ENCODE peak calls at places on chromosomes 16 and 17, in nine cellular contexts. C is aorta; Y is left ventricle myocardium inferior; Q is naive thymus-derived CD4-positive, alpha-beta T cell; P is CD8-positive, alpha-beta memory T cell; L is psoas muscle; Z is stomach; V is IMR-90; T is Caco-2. U is an unnamed sample. For H3K4me1 and H3K36me3, the result is how much of the 10 kb centered on the place peaks cover.

GRCh38 chr17:7557825-7558543 is 566 bp upstream of the TNFSF13 start:
- DNase-seq in C (peak), Y (peak), Q (no peak), P (no peak), L (peak), Z (peak), V (peak), T (no peak), U (peak)

GRCh38 chr17:53134546-53134945 is 688.2 kb upstream of the KIF2B start:
- DNase-seq in C (no peak), Y (no peak), Q (no peak), P (no peak), L (no peak), Z (no peak), V (no peak), T (no peak), U (no peak)

GRCh38 chr17:42051645-42052044 is 1.2 kb upstream of the C17orf113 start:
- DNase-seq in C (no peak), Y (no peak), Q (no peak), P (no peak), L (no peak), Z (no peak), V (no peak), T (no peak), U (no peak)

GRCh38 chr17:20896153-20896649 is 146.6 kb downstream of the USP22 start:
- DNase-seq in C (no peak), Y (no peak), Q (no peak), P (peak), L (peak), Z (peak), V (peak), T (no peak), U (peak)

GRCh38 chr16:1022466-1022865 is 40.9 kb downstream of the SOX8 start:
- DNase-seq in C (no peak), Y (no peak), Q (no peak), P (no peak), L (no peak), Z (no peak), V (no peak), T (no peak), U (no peak)

GRCh38 chr17:64706224-64707076 is 44.3 kb upstream of the SMURF2 start:
- DNase-seq in C (no peak), Y (no peak), Q (no peak), P (no peak), L (no peak), Z (no peak), V (no peak), T (no peak), U (no peak)

GRCh38 chr16:89037261-89038152 is 56.1 kb upstream of the ACSF3 start:
- DNase-seq in C (peak), Y (no peak), Q (peak), P (no peak), L (no peak), Z (no peak), V (peak), T (peak), U (no peak)

GRCh38 chr16:69840975-69841374 is 78.8 kb downstream of the WWP2 start:
- DNase-seq in C (no peak), Y (no peak), Q (no peak), P (no peak), L (no peak), Z (peak), V (no peak), T (no peak), U (no peak)

GRCh38 chr17:75344664-75345063 is 55.4 kb upstream of the SLC25A19 start:
- DNase-seq in C (no peak), Y (no peak), Q (no peak), P (no peak), L (no peak), Z (no peak), V (peak), T (no peak), U (no peak)

GRCh38 chr17:59329558-59330313 is 1.7 kb upstream of the YPEL2 start:
- DNase-seq in C (peak), Y (peak), Q (peak), P (peak), L (peak), Z (peak), V (peak), T (peak), U (peak)

GRCh38 chr17:77889135-77889505 is 69.4 kb upstream of the TNRC6C start:
- DNase-seq in C (peak), Y (no peak), Q (no peak), P (no peak), L (no peak), Z (no peak), V (no peak), T (no peak), U (no peak)

GRCh38 chr17:17440938-17441730 is 35.7 kb upstream of the MED9 start:
- DNase-seq in C (no peak), Y (no peak), Q (no peak), P (no peak), L (no peak), Z (no peak), V (no peak), T (no peak), U (no peak)

GRCh38 chr16:8194795-8195194 is 395.5 kb downstream of the TMEM114 start:
- DNase-seq in C (no peak), Y (no peak), Q (no peak), P (no peak), L (no peak), Z (no peak), V (no peak), T (peak), U (no peak)

GRCh38 chr17:35981908-35982330 is 622 bp upstream of the CCL16 start:
- DNase-seq in C (no peak), Y (no peak), Q (no peak), P (no peak), L (no peak), Z (no peak), V (no peak), T (peak), U (no peak)

GRCh38 chr17:77085916-77086432 is 54.8 kb upstream of the SEC14L1 start:
- DNase-seq in C (no peak), Y (no peak), Q (no peak), P (no peak), L (no peak), Z (no peak), V (no peak), T (no peak), U (no peak)

GRCh38 chr16:24463196-24463945 is 76.0 kb upstream of the RBBP6 start:
- DNase-seq in C (no peak), Y (no peak), Q (no peak), P (no peak), L (no peak), Z (no peak), V (no peak), T (no peak), U (no peak)

GRCh38 chr17:20948984-20949777 is 93.6 kb downstream of the USP22 start:
- DNase-seq in C (no peak), Y (no peak), Q (no peak), P (no peak), L (no peak), Z (no peak), V (no peak), T (no peak), U (no peak)

GRCh38 chr16:27317320-27317719 is 3.5 kb downstream of the IL4R start:
- DNase-seq in C (no peak), Y (no peak), Q (no peak), P (no peak), L (no peak), Z (no peak), V (no peak), T (no peak), U (no peak)

GRCh38 chr17:17783121-17783824 is 53.5 kb downstream of the SREBF1 start:
- DNase-seq in C (peak), Y (peak), Q (peak), P (peak), L (peak), Z (peak), V (no peak), T (peak), U (peak)

GRCh38 chr16:85833540-85833914 is 34.0 kb downstream of the COX4I1 start:
- DNase-seq in C (peak), Y (no peak), Q (no peak), P (no peak), L (no peak), Z (no peak), V (no peak), T (no peak), U (no peak)

GRCh38 chr17:80825471-80826345 is 165.9 kb upstream of the CHMP6 start:
- DNase-seq in C (peak), Y (no peak), Q (no peak), P (no peak), L (peak), Z (no peak), V (no peak), T (peak), U (no peak)

GRCh38 chr16:66344533-66345145 is 21.9 kb upstream of the CDH5 start:
- DNase-seq in C (no peak), Y (no peak), Q (peak), P (no peak), L (no peak), Z (no peak), V (peak), T (peak), U (no peak)

GRCh38 chr16:89169778-89170177 is 1.8 kb upstream of the CDH15 start:
- DNase-seq in C (no peak), Y (no peak), Q (no peak), P (no peak), L (peak), Z (no peak), V (no peak), T (no peak), U (no peak)

GRCh38 chr16:31472559-31473203 is 729 bp downstream of the TGFB1I1 start:
- DNase-seq in C (peak), Y (peak), Q (no peak), P (peak), L (peak), Z (peak), V (peak), T (peak), U (peak)

GRCh38 chr17:77696720-77697460 is 261.6 kb upstream of the TNRC6C start:
- DNase-seq in C (peak), Y (no peak), Q (no peak), P (no peak), L (no peak), Z (no peak), V (no peak), T (no peak), U (no peak)

GRCh38 chr17:59190806-59191205 is 19.0 kb upstream of the SMG8 start:
- DNase-seq in C (no peak), Y (no peak), Q (no peak), P (no peak), L (no peak), Z (no peak), V (no peak), T (no peak), U (no peak)

GRCh38 chr16:27801259-27801945 is 251.5 kb downstream of the KATNIP start:
- DNase-seq in C (no peak), Y (no peak), Q (no peak), P (no peak), L (no peak), Z (no peak), V (no peak), T (no peak), U (no peak)

GRCh38 chr16:69796285-69797118 is 34.4 kb downstream of the WWP2 start:
- DNase-seq in C (no peak), Y (no peak), Q (peak), P (peak), L (no peak), Z (no peak), V (peak), T (peak), U (peak)

GRCh38 chr17:80025140-80025539 is 10.5 kb downstream of the TBC1D16 start:
- DNase-seq in C (peak), Y (no peak), Q (no peak), P (no peak), L (no peak), Z (no peak), V (no peak), T (no peak), U (no peak)

GRCh38 chr16:86846136-86846535 is 267.8 kb downstream of the FOXL1 start:
- DNase-seq in C (no peak), Y (no peak), Q (no peak), P (no peak), L (no peak), Z (no peak), V (peak), T (no peak), U (no peak)

GRCh38 chr17:27320222-27320560 is 26.3 kb downstream of the WSB1 start:
- DNase-seq in C (no peak), Y (no peak), Q (no peak), P (no peak), L (no peak), Z (no peak), V (no peak), T (no peak), U (no peak)

GRCh38 chr17:21034350-21035235 is 8.2 kb downstream of the USP22 start:
- DNase-seq in C (no peak), Y (no peak), Q (peak), P (peak), L (peak), Z (no peak), V (peak), T (no peak), U (no peak)

GRCh38 chr17:21291862-21292261 is 7.4 kb downstream of the MAP2K3 start:
- DNase-seq in C (no peak), Y (no peak), Q (no peak), P (no peak), L (peak), Z (no peak), V (no peak), T (no peak), U (no peak)

GRCh38 chr16:58026139-58026704 is 668 bp downstream of the MMP15 start:
- DNase-seq in C (peak), Y (peak), Q (no peak), P (no peak), L (peak), Z (peak), V (peak), T (peak), U (peak)

GRCh38 chr17:57640079-57640478 is 105.0 kb downstream of the CCDC182 start:
- DNase-seq in C (no peak), Y (no peak), Q (no peak), P (no peak), L (no peak), Z (no peak), V (no peak), T (no peak), U (no peak)

GRCh38 chr16:30570621-30571443 is 682 bp downstream of the ZNF688 start:
- DNase-seq in C (no peak), Y (no peak), Q (no peak), P (no peak), L (peak), Z (peak), V (peak), T (no peak), U (no peak)

GRCh38 chr16:85750021-85750826 is 672 bp downstream of the C16orf74 start:
- DNase-seq in C (no peak), Y (peak), Q (no peak), P (no peak), L (no peak), Z (peak), V (peak), T (peak), U (no peak)

GRCh38 chr16:68257251-68257905 is 6.9 kb upstream of the SLC7A6 start:
- DNase-seq in C (no peak), Y (no peak), Q (no peak), P (no peak), L (peak), Z (no peak), V (peak), T (peak), U (no peak)

GRCh38 chr16:48623304-48624016 is 13.5 kb upstream of the N4BP1 start:
- DNase-seq in C (peak), Y (peak), Q (peak), P (peak), L (peak), Z (peak), V (peak), T (peak), U (peak)

GRCh38 chr16:67884684-67885083 is at the start of gene NRN1L:
- DNase-seq in C (peak), Y (peak), Q (no peak), P (no peak), L (peak), Z (peak), V (peak), T (peak), U (peak)

DNA sequence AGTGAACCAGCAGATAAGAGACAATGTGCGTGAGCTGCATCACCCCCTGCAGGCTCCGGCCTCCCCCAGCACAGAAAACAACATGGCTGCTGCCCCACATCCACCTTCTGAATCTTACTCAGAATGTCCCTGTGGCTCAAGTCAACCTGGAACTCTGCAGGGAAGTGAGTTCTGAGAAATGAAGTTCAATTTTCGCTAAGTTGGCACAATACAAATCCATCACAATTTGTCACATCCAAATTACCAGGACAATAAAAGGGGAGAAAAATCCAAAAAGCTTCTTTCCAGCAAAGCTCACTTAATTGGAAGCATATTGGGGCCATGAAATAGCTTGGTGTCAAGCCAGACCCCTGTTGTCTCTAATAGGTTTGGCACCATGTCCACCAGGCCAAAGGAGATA is 38.1 kb downstream of the CLEC19A start:
- DNase-seq in C (no peak), Y (no peak), Q (no peak), P (no peak), L (no peak), Z (no peak), V (no peak), T (no peak), U (no peak)
- H3K4me1 ChIP-seq in C (under half), Y (under half), Q (under half), P (under half), L (under half), Z (under half), V (under half), T (under half), U (under half)

GRCh38 chr17:48037924-48038323 is 327 bp upstream of the COPZ2 start:
- DNase-seq in C (no peak), Y (no peak), Q (peak), P (no peak), L (no peak), Z (no peak), V (no peak), T (no peak), U (no peak)
- H3K4me3 ChIP-seq in C (peak), Y (peak), Q (peak), P (no peak), L (peak), Z (peak), V (peak), T (peak), U (no peak)

GRCh38 chr16:87878704-87879103 is 9.4 kb upstream of the SLC7A5 start:
- DNase-seq in C (no peak), Y (no peak), Q (no peak), P (no peak), L (no peak), Z (no peak), V (no peak), T (no peak), U (no peak)
- H3K36me3 ChIP-seq in C (under half), Y (under half), Q (under half), P (under half), L (under half), Z (under half), V (under half), T (under half), U (under half)

DNA sequence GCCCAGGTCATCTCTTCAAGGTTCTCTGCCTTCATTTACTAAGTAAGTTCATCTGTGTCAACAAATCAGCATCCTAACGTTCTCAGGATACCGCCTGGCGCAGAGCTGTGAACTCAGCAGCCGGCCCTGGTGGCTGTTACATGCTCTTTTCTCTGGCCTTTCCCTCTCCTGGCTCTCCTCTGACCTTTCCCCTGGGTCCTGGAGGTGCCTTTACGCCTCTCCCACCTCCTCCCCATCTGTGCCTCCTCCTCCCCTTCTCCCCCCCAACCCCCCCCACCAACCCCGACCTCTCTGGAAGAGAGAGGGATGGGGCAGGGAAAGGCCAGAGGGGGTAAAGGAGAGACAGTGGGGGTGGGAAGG is 19.5 kb downstream of the COTL1 start:
- DNase-seq in C (no peak), Y (no peak), Q (no peak), P (no peak), L (no peak), Z (no peak), V (no peak), T (no peak), U (no peak)
- H3K4me1 ChIP-seq in C (under half), Y (under half), Q (half or more), P (half or more), L (under half), Z (half or more), V (half or more), T (under half), U (under half)

DNA sequence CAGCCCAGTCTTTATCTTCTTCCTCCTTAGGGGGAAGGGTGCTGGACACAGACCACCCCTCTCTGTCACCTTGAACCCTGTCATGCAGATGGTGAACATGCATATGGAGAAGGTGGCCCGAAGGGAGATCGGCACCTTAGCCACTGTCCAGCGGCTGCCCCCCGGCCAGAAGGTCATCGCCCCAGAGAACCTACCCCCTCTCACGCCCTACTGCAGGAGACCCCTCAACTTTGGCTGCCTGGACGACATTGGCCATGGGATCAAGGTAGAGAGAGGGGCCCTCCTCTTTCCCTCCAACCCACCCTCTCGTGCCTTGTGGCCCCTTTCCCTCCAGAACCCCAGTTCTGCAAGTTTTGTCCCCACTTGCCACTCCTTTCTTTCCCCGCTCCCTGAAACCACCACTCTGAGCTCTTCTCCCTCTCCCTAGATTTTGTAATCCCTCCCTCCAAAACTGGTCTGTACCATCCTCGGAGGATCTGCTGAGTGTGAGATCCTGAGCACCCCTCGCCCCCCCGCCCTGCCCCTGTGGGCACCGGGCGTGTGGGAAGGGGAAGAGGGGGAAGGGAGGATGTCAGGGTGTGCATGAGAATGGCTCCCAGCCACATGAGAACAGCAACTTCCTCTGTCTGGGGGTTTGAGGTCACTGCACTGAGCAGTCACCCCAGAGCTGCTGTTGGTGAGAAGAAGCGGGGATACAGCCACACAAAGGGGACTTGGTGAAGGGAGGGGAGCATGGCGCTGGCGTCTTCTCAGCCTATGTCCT is 7.3 kb downstream of the ABI3 start:
- DNase-seq in C (no peak), Y (peak), Q (peak), P (peak), L (peak), Z (peak), V (no peak), T (no peak), U (peak)
- H3K4me3 ChIP-seq in C (no peak), Y (peak), Q (no peak), P (peak), L (no peak), Z (no peak), V (no peak), T (no peak), U (no peak)

GRCh38 chr16:11835891-11836652 is 15.3 kb downstream of the RSL1D1 start:
- DNase-seq in C (no peak), Y (no peak), Q (no peak), P (no peak), L (no peak), Z (no peak), V (peak), T (no peak), U (no peak)
- H3K36me3 ChIP-seq in C (under half), Y (under half), Q (half or more), P (under half), L (half or more), Z (under half), V (under half), T (under half), U (under half)

DNA sequence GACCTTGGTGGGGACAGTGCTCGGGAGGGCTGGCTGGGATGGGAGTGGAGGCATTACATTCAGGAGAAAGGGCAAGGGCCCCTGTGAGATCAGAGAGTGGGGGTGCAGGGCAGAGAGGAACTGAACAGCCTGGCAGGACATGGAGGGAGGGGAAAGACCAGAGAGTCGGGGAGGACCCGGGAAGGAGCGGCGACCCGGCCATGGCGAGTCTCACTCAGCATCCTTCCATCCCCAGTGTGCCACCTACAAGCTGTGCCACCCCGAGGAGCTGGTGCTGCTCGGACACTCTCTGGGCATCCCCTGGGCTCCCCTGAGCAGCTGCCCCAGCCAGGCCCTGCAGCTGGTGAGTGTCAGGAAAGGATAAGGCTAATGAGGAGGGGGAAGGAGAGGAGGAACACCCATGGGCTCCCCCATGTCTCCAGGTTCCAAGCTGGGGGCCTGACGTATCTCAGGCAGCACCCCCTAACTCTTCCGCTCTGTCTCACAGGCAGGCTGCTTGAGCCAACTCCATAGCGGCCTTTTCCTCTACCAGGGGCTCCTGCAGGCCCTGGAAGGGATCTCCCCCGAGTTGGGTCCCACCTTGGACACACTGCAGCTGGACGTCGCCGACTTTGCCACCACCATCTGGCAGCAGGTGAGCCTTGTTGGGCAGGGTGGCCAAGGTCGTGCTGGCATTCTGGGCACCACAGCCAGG is 905 bp downstream of the CSF3 start:
- DNase-seq in C (no peak), Y (no peak), Q (no peak), P (no peak), L (peak), Z (no peak), V (no peak), T (no peak), U (no peak)
- H3K4me1 ChIP-seq in C (under half), Y (half or more), Q (under half), P (under half), L (half or more), Z (under half), V (under half), T (under half), U (under half)

U was measured in lung.